ENCODE peak calls at places on chromosomes 7 and 10, in ten cellular contexts. G is hypothalamus; Z is NCI-H1694 treated with DMSO at 0.1 percent for 48 hours; R is A549; E is anterior cingulate cortex; W is psoas muscle; A is BJ; S is CD8-positive, alpha-beta memory T cell; U is SW480; Q is heart right ventricle. B is an unnamed sample.

GRCh38 chr10:30630571-30630970 is 1.0 kb upstream of the LYZL2 start:
- DNase-seq in G (no peak), Z (no peak), R (no peak), E (no peak), W (no peak), A (no peak), S (no peak), U (no peak), Q (no peak), B (no peak)

GRCh38 chr10:1070939-1071338 is 14.8 kb downstream of the WDR37 start:
- DNase-seq in G (no peak), Z (no peak), R (no peak), E (no peak), W (no peak), A (no peak), S (no peak), U (no peak), Q (no peak), B (no peak)

GRCh38 chr10:32111585-32111984 is 55.4 kb upstream of the KIF5B start:
- DNase-seq in G (no peak), Z (no peak), R (no peak), E (no peak), W (no peak), A (no peak), S (no peak), U (no peak), Q (no peak), B (no peak)

GRCh38 chr10:99711129-99711719 is 20.7 kb downstream of the COX15 start:
- DNase-seq in G (no peak), Z (peak), R (peak), E (no peak), W (no peak), A (no peak), S (peak), U (peak), Q (no peak), B (peak)

GRCh38 chr7:100679927-100680588 is 6.5 kb downstream of the GNB2 start:
- DNase-seq in G (no peak), Z (no peak), R (no peak), E (no peak), W (peak), A (no peak), S (no peak), U (no peak), Q (no peak), B (no peak)

GRCh38 chr10:29332061-29332760 is 43.3 kb downstream of the LYZL1 start:
- DNase-seq in G (no peak), Z (no peak), R (no peak), E (no peak), W (no peak), A (no peak), S (no peak), U (no peak), Q (no peak), B (peak)

GRCh38 chr10:79149345-79149661 is 80.5 kb downstream of the ZMIZ1 start:
- DNase-seq in G (no peak), Z (no peak), R (no peak), E (no peak), W (no peak), A (no peak), S (no peak), U (no peak), Q (no peak), B (no peak)

GRCh38 chr10:82742478-82742877 is 867.5 kb downstream of the NRG3 start:
- DNase-seq in G (no peak), Z (no peak), R (no peak), E (no peak), W (no peak), A (no peak), S (no peak), U (peak), Q (no peak), B (no peak)

GRCh38 chr10:89419548-89419947 is 5.2 kb downstream of the IFIT5 start:
- DNase-seq in G (no peak), Z (no peak), R (no peak), E (no peak), W (no peak), A (no peak), S (no peak), U (no peak), Q (no peak), B (peak)

GRCh38 chr10:132395704-132396494 is 1.1 kb upstream of the PWWP2B start:
- DNase-seq in G (no peak), Z (no peak), R (no peak), E (no peak), W (peak), A (no peak), S (no peak), U (no peak), Q (peak), B (no peak)

GRCh38 chr10:129756912-129757861 is 206.9 kb downstream of the EBF3 start:
- DNase-seq in G (no peak), Z (peak), R (no peak), E (no peak), W (no peak), A (no peak), S (no peak), U (no peak), Q (no peak), B (peak)

GRCh38 chr10:44864042-44864436 is 47.1 kb upstream of the TMEM72 start:
- DNase-seq in G (no peak), Z (peak), R (no peak), E (peak), W (no peak), A (no peak), S (no peak), U (peak), Q (peak), B (peak)